ENCODE peak calls at places on chromosome 6, in eight cellular contexts. One of them, this sample, is unnamed. For H3K27me3 and H3K36me3, the result is how much of the 10 kb centered on the place peaks cover.

GRCh38 chr6:40997256-40997957 is 41.6 kb downstream of the UNC5CL start:
- DNase-seq in neuronal stem cell: peak
- DNase-seq in neural progenitor cell: peak
- DNase-seq in naive thymus-derived CD4-positive, alpha-beta T cell: no peak
- DNase-seq in ovary: peak
- DNase-seq in sigmoid colon: no peak
- DNase-seq in CD8-positive, alpha-beta T cell: no peak
- DNase-seq in pancreas: no peak
- DNase-seq in this sample: no peak

GRCh38 chr6:20197251-20197650 is 15.0 kb downstream of the MBOAT1 start:
- DNase-seq in neuronal stem cell: no peak
- DNase-seq in neural progenitor cell: peak
- DNase-seq in naive thymus-derived CD4-positive, alpha-beta T cell: no peak
- DNase-seq in ovary: no peak
- DNase-seq in sigmoid colon: no peak
- DNase-seq in CD8-positive, alpha-beta T cell: no peak
- DNase-seq in pancreas: no peak
- DNase-seq in this sample: no peak

GRCh38 chr6:139699335-139699734 is 324.9 kb upstream of the CITED2 start:
- DNase-seq in neuronal stem cell: no peak
- DNase-seq in neural progenitor cell: no peak
- DNase-seq in naive thymus-derived CD4-positive, alpha-beta T cell: no peak
- DNase-seq in ovary: no peak
- DNase-seq in sigmoid colon: no peak
- DNase-seq in CD8-positive, alpha-beta T cell: no peak
- DNase-seq in pancreas: no peak
- DNase-seq in this sample: no peak

GRCh38 chr6:100482698-100483097 is 18.0 kb upstream of the SIM1 start:
- DNase-seq in neuronal stem cell: no peak
- DNase-seq in neural progenitor cell: no peak
- DNase-seq in naive thymus-derived CD4-positive, alpha-beta T cell: no peak
- DNase-seq in ovary: no peak
- DNase-seq in sigmoid colon: no peak
- DNase-seq in CD8-positive, alpha-beta T cell: no peak
- DNase-seq in pancreas: no peak
- DNase-seq in this sample: no peak

GRCh38 chr6:24274441-24275083 is 83.3 kb downstream of the DCDC2 start:
- DNase-seq in neuronal stem cell: no peak
- DNase-seq in neural progenitor cell: peak
- DNase-seq in naive thymus-derived CD4-positive, alpha-beta T cell: no peak
- DNase-seq in ovary: no peak
- DNase-seq in sigmoid colon: no peak
- DNase-seq in CD8-positive, alpha-beta T cell: no peak
- DNase-seq in pancreas: no peak
- DNase-seq in this sample: no peak

GRCh38 chr6:1271071-1271763 is 40.7 kb upstream of the FOXQ1 start:
- DNase-seq in neuronal stem cell: no peak
- DNase-seq in neural progenitor cell: no peak
- DNase-seq in naive thymus-derived CD4-positive, alpha-beta T cell: no peak
- DNase-seq in ovary: no peak
- DNase-seq in sigmoid colon: no peak
- DNase-seq in CD8-positive, alpha-beta T cell: no peak
- DNase-seq in pancreas: no peak
- DNase-seq in this sample: no peak

GRCh38 chr6:134642819-134643218 is 307.1 kb downstream of the ALDH8A1 start:
- DNase-seq in neuronal stem cell: no peak
- DNase-seq in neural progenitor cell: no peak
- DNase-seq in naive thymus-derived CD4-positive, alpha-beta T cell: no peak
- DNase-seq in ovary: no peak
- DNase-seq in sigmoid colon: no peak
- DNase-seq in CD8-positive, alpha-beta T cell: no peak
- DNase-seq in pancreas: no peak
- DNase-seq in this sample: no peak

GRCh38 chr6:33787336-33787953 is 1.5 kb downstream of the LEMD2 start:
- DNase-seq in neuronal stem cell: no peak
- DNase-seq in neural progenitor cell: no peak
- DNase-seq in naive thymus-derived CD4-positive, alpha-beta T cell: no peak
- DNase-seq in ovary: no peak
- DNase-seq in sigmoid colon: no peak
- DNase-seq in CD8-positive, alpha-beta T cell: no peak
- DNase-seq in pancreas: no peak
- DNase-seq in this sample: no peak

GRCh38 chr6:150646228-150646627 is 46.5 kb downstream of the PLEKHG1 start:
- DNase-seq in neuronal stem cell: no peak
- DNase-seq in neural progenitor cell: no peak
- DNase-seq in naive thymus-derived CD4-positive, alpha-beta T cell: no peak
- DNase-seq in ovary: no peak
- DNase-seq in sigmoid colon: no peak
- DNase-seq in CD8-positive, alpha-beta T cell: no peak
- DNase-seq in pancreas: no peak
- DNase-seq in this sample: no peak

GRCh38 chr6:119856136-119856535 is 506.6 kb upstream of the MAN1A1 start:
- DNase-seq in neuronal stem cell: no peak
- DNase-seq in neural progenitor cell: no peak
- DNase-seq in naive thymus-derived CD4-positive, alpha-beta T cell: no peak
- DNase-seq in ovary: no peak
- DNase-seq in sigmoid colon: no peak
- DNase-seq in CD8-positive, alpha-beta T cell: no peak
- DNase-seq in pancreas: no peak
- DNase-seq in this sample: no peak

GRCh38 chr6:82364087-82365010 is 732 bp downstream of the TPBG start:
- DNase-seq in neuronal stem cell: peak
- DNase-seq in neural progenitor cell: peak
- DNase-seq in naive thymus-derived CD4-positive, alpha-beta T cell: no peak
- DNase-seq in ovary: peak
- DNase-seq in sigmoid colon: peak
- DNase-seq in CD8-positive, alpha-beta T cell: no peak
- DNase-seq in pancreas: peak
- DNase-seq in this sample: peak

GRCh38 chr6:75285156-75285639 is 606 bp upstream of the TMEM30A start:
- DNase-seq in neuronal stem cell: no peak
- DNase-seq in neural progenitor cell: no peak
- DNase-seq in naive thymus-derived CD4-positive, alpha-beta T cell: no peak
- DNase-seq in ovary: no peak
- DNase-seq in sigmoid colon: no peak
- DNase-seq in CD8-positive, alpha-beta T cell: no peak
- DNase-seq in pancreas: no peak
- DNase-seq in this sample: no peak

GRCh38 chr6:144286503-144287393 is 1.6 kb downstream of the UTRN start:
- DNase-seq in neuronal stem cell: peak
- DNase-seq in neural progenitor cell: peak
- DNase-seq in naive thymus-derived CD4-positive, alpha-beta T cell: no peak
- DNase-seq in ovary: peak
- DNase-seq in sigmoid colon: peak
- DNase-seq in CD8-positive, alpha-beta T cell: no peak
- DNase-seq in pancreas: peak
- DNase-seq in this sample: peak

GRCh38 chr6:21594427-21595264 is 1.1 kb downstream of the SOX4 start:
- DNase-seq in neuronal stem cell: no peak
- DNase-seq in neural progenitor cell: peak
- DNase-seq in naive thymus-derived CD4-positive, alpha-beta T cell: peak
- DNase-seq in ovary: peak
- DNase-seq in sigmoid colon: peak
- DNase-seq in CD8-positive, alpha-beta T cell: no peak
- DNase-seq in pancreas: peak
- DNase-seq in this sample: peak

GRCh38 chr6:21595265-21595950 is 1.9 kb downstream of the SOX4 start:
- DNase-seq in neuronal stem cell: no peak
- DNase-seq in neural progenitor cell: peak
- DNase-seq in naive thymus-derived CD4-positive, alpha-beta T cell: peak
- DNase-seq in ovary: peak
- DNase-seq in sigmoid colon: peak
- DNase-seq in CD8-positive, alpha-beta T cell: no peak
- DNase-seq in pancreas: peak
- DNase-seq in this sample: peak

GRCh38 chr6:21597243-21597682 is 3.7 kb downstream of the SOX4 start:
- DNase-seq in neuronal stem cell: no peak
- DNase-seq in neural progenitor cell: no peak
- DNase-seq in naive thymus-derived CD4-positive, alpha-beta T cell: no peak
- DNase-seq in ovary: no peak
- DNase-seq in sigmoid colon: no peak
- DNase-seq in CD8-positive, alpha-beta T cell: no peak
- DNase-seq in pancreas: no peak
- DNase-seq in this sample: no peak

GRCh38 chr6:21596379-21597242 is 3.1 kb downstream of the SOX4 start:
- DNase-seq in neuronal stem cell: no peak
- DNase-seq in neural progenitor cell: peak
- DNase-seq in naive thymus-derived CD4-positive, alpha-beta T cell: peak
- DNase-seq in ovary: peak
- DNase-seq in sigmoid colon: peak
- DNase-seq in CD8-positive, alpha-beta T cell: no peak
- DNase-seq in pancreas: peak
- DNase-seq in this sample: peak

DNA sequence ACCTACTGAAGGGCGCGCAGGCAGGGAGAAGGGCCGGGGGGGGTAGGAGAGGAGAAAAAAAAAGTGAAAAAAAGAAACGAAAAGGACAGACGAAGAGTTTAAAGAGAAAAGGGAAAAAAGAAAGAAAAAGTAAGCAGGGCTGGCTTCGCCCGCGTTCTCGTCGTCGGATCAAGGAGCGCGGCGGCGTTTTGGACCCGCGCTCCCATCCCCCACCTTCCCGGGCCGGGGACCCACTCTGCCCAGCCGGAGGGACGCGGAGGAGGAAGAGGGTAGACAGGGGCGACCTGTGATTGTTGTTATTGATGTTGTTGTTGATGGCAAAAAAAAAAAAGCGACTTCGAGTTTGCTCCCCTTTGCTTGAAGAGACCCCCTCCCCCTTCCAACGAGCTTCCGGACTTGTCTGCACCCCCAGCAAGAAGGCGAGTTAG is 2.4 kb downstream of the SOX4 start:
- DNase-seq in neuronal stem cell: no peak
- DNase-seq in neural progenitor cell: peak
- DNase-seq in naive thymus-derived CD4-positive, alpha-beta T cell: peak
- DNase-seq in ovary: peak
- DNase-seq in sigmoid colon: no peak
- DNase-seq in CD8-positive, alpha-beta T cell: no peak
- DNase-seq in pancreas: peak
- DNase-seq in this sample: no peak
- H3K27me3 ChIP-seq in neuronal stem cell: under half
- H3K27me3 ChIP-seq in neural progenitor cell: under half
- H3K27me3 ChIP-seq in naive thymus-derived CD4-positive, alpha-beta T cell: under half
- H3K27me3 ChIP-seq in ovary: under half
- H3K27me3 ChIP-seq in sigmoid colon: under half
- H3K27me3 ChIP-seq in CD8-positive, alpha-beta T cell: under half
- H3K27me3 ChIP-seq in pancreas: under half
- H3K27me3 ChIP-seq in this sample: under half

DNA sequence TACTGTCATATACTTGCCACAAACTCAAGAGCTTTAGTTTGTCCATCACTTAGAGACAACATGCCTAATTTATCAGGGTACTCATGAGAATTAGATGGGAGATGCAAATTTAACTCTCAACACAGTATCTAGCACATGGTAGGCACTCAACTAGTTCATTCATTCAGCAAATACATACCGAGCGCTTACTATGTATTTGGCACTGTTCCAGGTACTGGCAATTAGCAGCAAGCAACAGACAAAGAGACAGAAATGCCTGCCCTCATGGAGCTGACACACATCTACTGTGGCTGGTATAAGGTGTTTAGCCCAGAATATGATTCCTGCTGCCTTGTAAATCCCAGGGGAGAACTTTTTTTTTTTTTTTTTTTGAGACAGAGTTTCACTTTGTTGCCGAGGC is 4.8 kb downstream of the MICAL1 start:
- DNase-seq in neuronal stem cell: no peak
- DNase-seq in neural progenitor cell: no peak
- DNase-seq in naive thymus-derived CD4-positive, alpha-beta T cell: no peak
- DNase-seq in ovary: no peak
- DNase-seq in sigmoid colon: no peak
- DNase-seq in CD8-positive, alpha-beta T cell: no peak
- DNase-seq in pancreas: no peak
- DNase-seq in this sample: no peak
- H3K36me3 ChIP-seq in neuronal stem cell: under half
- H3K36me3 ChIP-seq in neural progenitor cell: under half
- H3K36me3 ChIP-seq in naive thymus-derived CD4-positive, alpha-beta T cell: under half
- H3K36me3 ChIP-seq in ovary: under half
- H3K36me3 ChIP-seq in sigmoid colon: under half
- H3K36me3 ChIP-seq in CD8-positive, alpha-beta T cell: under half
- H3K36me3 ChIP-seq in pancreas: under half
- H3K36me3 ChIP-seq in this sample: under half

GRCh38 chr6:149464411-149464810 is 20.4 kb downstream of the ZC3H12D start:
- DNase-seq in neuronal stem cell: no peak
- DNase-seq in neural progenitor cell: no peak
- DNase-seq in naive thymus-derived CD4-positive, alpha-beta T cell: no peak
- DNase-seq in ovary: no peak
- DNase-seq in sigmoid colon: no peak
- DNase-seq in CD8-positive, alpha-beta T cell: no peak
- DNase-seq in pancreas: no peak
- DNase-seq in this sample: no peak

GRCh38 chr6:149467265-149467664 is 17.5 kb downstream of the ZC3H12D start:
- DNase-seq in neuronal stem cell: no peak
- DNase-seq in neural progenitor cell: no peak
- DNase-seq in naive thymus-derived CD4-positive, alpha-beta T cell: no peak
- DNase-seq in ovary: no peak
- DNase-seq in sigmoid colon: no peak
- DNase-seq in CD8-positive, alpha-beta T cell: no peak
- DNase-seq in pancreas: no peak
- DNase-seq in this sample: no peak

GRCh38 chr6:149461670-149462069 is 23.1 kb downstream of the ZC3H12D start:
- DNase-seq in neuronal stem cell: no peak
- DNase-seq in neural progenitor cell: no peak
- DNase-seq in naive thymus-derived CD4-positive, alpha-beta T cell: no peak
- DNase-seq in ovary: no peak
- DNase-seq in sigmoid colon: no peak
- DNase-seq in CD8-positive, alpha-beta T cell: no peak
- DNase-seq in pancreas: no peak
- DNase-seq in this sample: no peak

GRCh38 chr6:149459761-149460160 is 25.1 kb downstream of the ZC3H12D start:
- DNase-seq in neuronal stem cell: no peak
- DNase-seq in neural progenitor cell: no peak
- DNase-seq in naive thymus-derived CD4-positive, alpha-beta T cell: no peak
- DNase-seq in ovary: no peak
- DNase-seq in sigmoid colon: no peak
- DNase-seq in CD8-positive, alpha-beta T cell: no peak
- DNase-seq in pancreas: no peak
- DNase-seq in this sample: no peak

DNA sequence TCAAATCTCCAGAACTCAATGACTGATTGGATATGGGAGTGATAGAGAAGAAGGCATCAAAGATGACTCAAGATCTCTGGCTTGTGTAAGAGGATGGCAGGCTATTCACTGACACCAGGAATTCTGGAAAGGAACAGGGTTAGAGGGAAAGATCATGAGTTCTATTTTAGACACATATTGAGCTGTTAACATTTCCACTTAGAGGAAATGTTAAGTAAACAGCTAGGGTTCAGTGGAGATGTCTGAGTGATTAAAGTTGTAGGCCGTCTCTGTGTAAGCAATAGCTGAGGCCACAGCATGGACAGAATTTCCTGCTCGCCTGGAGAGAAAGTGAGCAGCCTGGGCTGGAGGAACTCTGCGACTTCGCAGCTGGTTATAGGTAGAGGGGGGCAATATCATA is 21.0 kb downstream of the ZC3H12D start:
- DNase-seq in neuronal stem cell: no peak
- DNase-seq in neural progenitor cell: no peak
- DNase-seq in naive thymus-derived CD4-positive, alpha-beta T cell: no peak
- DNase-seq in ovary: no peak
- DNase-seq in sigmoid colon: no peak
- DNase-seq in CD8-positive, alpha-beta T cell: no peak
- DNase-seq in pancreas: no peak
- DNase-seq in this sample: no peak
- H3K27me3 ChIP-seq in neuronal stem cell: under half
- H3K27me3 ChIP-seq in neural progenitor cell: under half
- H3K27me3 ChIP-seq in naive thymus-derived CD4-positive, alpha-beta T cell: under half
- H3K27me3 ChIP-seq in ovary: under half
- H3K27me3 ChIP-seq in sigmoid colon: under half
- H3K27me3 ChIP-seq in CD8-positive, alpha-beta T cell: under half
- H3K27me3 ChIP-seq in pancreas: under half
- H3K27me3 ChIP-seq in this sample: half or more

GRCh38 chr6:84094050-84094435 is 60.5 kb downstream of the MRAP2 start:
- DNase-seq in neuronal stem cell: no peak
- DNase-seq in neural progenitor cell: no peak
- DNase-seq in naive thymus-derived CD4-positive, alpha-beta T cell: no peak
- DNase-seq in ovary: no peak
- DNase-seq in sigmoid colon: no peak
- DNase-seq in CD8-positive, alpha-beta T cell: no peak
- DNase-seq in pancreas: no peak
- DNase-seq in this sample: no peak
- H3K36me3 ChIP-seq in neuronal stem cell: under half
- H3K36me3 ChIP-seq in neural progenitor cell: under half
- H3K36me3 ChIP-seq in naive thymus-derived CD4-positive, alpha-beta T cell: under half
- H3K36me3 ChIP-seq in ovary: under half
- H3K36me3 ChIP-seq in sigmoid colon: under half
- H3K36me3 ChIP-seq in CD8-positive, alpha-beta T cell: under half
- H3K36me3 ChIP-seq in pancreas: under half
- H3K36me3 ChIP-seq in this sample: under half

This sample was measured in left ventricle myocardium inferior.